ENCODE peak calls at places on chromosomes 16 and 17, in nine cellular contexts. One of them, this sample, is unnamed.

GRCh38 chr17:48149174-48150106 is 41.9 kb downstream of the SNX11 start:
- DNase-seq in T-helper 2 cell: no peak
- DNase-seq in stimulated activated CD8-positive, alpha-beta memory T cell treated with anti-CD3 and anti-CD28 coated beads, Interleukin-12 subunit alpha, Interleukin-12 subunit beta, amount 100 ng/mL, for 4 hours: no peak
- DNase-seq in heart left ventricle: no peak
- DNase-seq in AG10803: no peak
- DNase-seq in T-cell: no peak
- DNase-seq in stimulated activated naive CD4-positive, alpha-beta T cell: no peak
- DNase-seq in astrocyte of the spinal cord: no peak
- DNase-seq in GM12865: no peak
- DNase-seq in this sample: no peak

GRCh38 chr17:6505425-6506142 is 50.8 kb downstream of the PITPNM3 start:
- DNase-seq in T-helper 2 cell: no peak
- DNase-seq in GM12865: no peak
- DNase-seq in AG10803: peak
- DNase-seq in astrocyte of the spinal cord: no peak
- DNase-seq in heart left ventricle: no peak
- DNase-seq in T-cell: no peak
- DNase-seq in stimulated activated naive CD4-positive, alpha-beta T cell: no peak
- DNase-seq in stimulated activated CD8-positive, alpha-beta memory T cell treated with anti-CD3 and anti-CD28 coated beads, Interleukin-12 subunit alpha, Interleukin-12 subunit beta, amount 100 ng/mL, for 4 hours: no peak
- DNase-seq in this sample: no peak

GRCh38 chr16:82995927-82996441 is 369.2 kb downstream of the CDH13 start:
- DNase-seq in T-cell: no peak
- DNase-seq in AG10803: peak
- DNase-seq in GM12865: no peak
- DNase-seq in stimulated activated naive CD4-positive, alpha-beta T cell: no peak
- DNase-seq in astrocyte of the spinal cord: peak
- DNase-seq in stimulated activated CD8-positive, alpha-beta memory T cell treated with anti-CD3 and anti-CD28 coated beads, Interleukin-12 subunit alpha, Interleukin-12 subunit beta, amount 100 ng/mL, for 4 hours: no peak
- DNase-seq in heart left ventricle: no peak
- DNase-seq in T-helper 2 cell: peak
- DNase-seq in this sample: no peak

GRCh38 chr17:38464723-38465419 is 36.6 kb downstream of the ARHGAP23 start:
- DNase-seq in stimulated activated naive CD4-positive, alpha-beta T cell: no peak
- DNase-seq in AG10803: peak
- DNase-seq in GM12865: no peak
- DNase-seq in astrocyte of the spinal cord: peak
- DNase-seq in T-helper 2 cell: no peak
- DNase-seq in heart left ventricle: peak
- DNase-seq in stimulated activated CD8-positive, alpha-beta memory T cell treated with anti-CD3 and anti-CD28 coated beads, Interleukin-12 subunit alpha, Interleukin-12 subunit beta, amount 100 ng/mL, for 4 hours: no peak
- DNase-seq in T-cell: no peak
- DNase-seq in this sample: no peak

GRCh38 chr17:64411999-64412771 is 21.5 kb upstream of the PECAM1 start:
- DNase-seq in T-helper 2 cell: no peak
- DNase-seq in stimulated activated naive CD4-positive, alpha-beta T cell: peak
- DNase-seq in GM12865: no peak
- DNase-seq in astrocyte of the spinal cord: peak
- DNase-seq in T-cell: no peak
- DNase-seq in stimulated activated CD8-positive, alpha-beta memory T cell treated with anti-CD3 and anti-CD28 coated beads, Interleukin-12 subunit alpha, Interleukin-12 subunit beta, amount 100 ng/mL, for 4 hours: no peak
- DNase-seq in heart left ventricle: peak
- DNase-seq in AG10803: peak
- DNase-seq in this sample: no peak

GRCh38 chr17:16027708-16028584 is 28.3 kb downstream of the TTC19 start:
- DNase-seq in GM12865: peak
- DNase-seq in T-helper 2 cell: peak
- DNase-seq in stimulated activated naive CD4-positive, alpha-beta T cell: no peak
- DNase-seq in stimulated activated CD8-positive, alpha-beta memory T cell treated with anti-CD3 and anti-CD28 coated beads, Interleukin-12 subunit alpha, Interleukin-12 subunit beta, amount 100 ng/mL, for 4 hours: peak
- DNase-seq in astrocyte of the spinal cord: peak
- DNase-seq in AG10803: peak
- DNase-seq in heart left ventricle: no peak
- DNase-seq in T-cell: no peak
- DNase-seq in this sample: no peak

GRCh38 chr16:49687603-49688002 is 168.3 kb downstream of the ZNF423 start:
- DNase-seq in T-helper 2 cell: no peak
- DNase-seq in T-cell: no peak
- DNase-seq in astrocyte of the spinal cord: no peak
- DNase-seq in stimulated activated CD8-positive, alpha-beta memory T cell treated with anti-CD3 and anti-CD28 coated beads, Interleukin-12 subunit alpha, Interleukin-12 subunit beta, amount 100 ng/mL, for 4 hours: no peak
- DNase-seq in heart left ventricle: no peak
- DNase-seq in GM12865: no peak
- DNase-seq in AG10803: no peak
- DNase-seq in stimulated activated naive CD4-positive, alpha-beta T cell: no peak
- DNase-seq in this sample: no peak

GRCh38 chr16:88754912-88755744 is 29.9 kb downstream of the PIEZO1 start:
- DNase-seq in GM12865: no peak
- DNase-seq in astrocyte of the spinal cord: peak
- DNase-seq in T-cell: no peak
- DNase-seq in stimulated activated naive CD4-positive, alpha-beta T cell: no peak
- DNase-seq in heart left ventricle: no peak
- DNase-seq in stimulated activated CD8-positive, alpha-beta memory T cell treated with anti-CD3 and anti-CD28 coated beads, Interleukin-12 subunit alpha, Interleukin-12 subunit beta, amount 100 ng/mL, for 4 hours: no peak
- DNase-seq in AG10803: peak
- DNase-seq in T-helper 2 cell: peak
- DNase-seq in this sample: no peak

GRCh38 chr17:49707246-49707607 is 537 bp downstream of the SLC35B1 start:
- DNase-seq in heart left ventricle: no peak
- DNase-seq in T-cell: peak
- DNase-seq in stimulated activated naive CD4-positive, alpha-beta T cell: peak
- DNase-seq in astrocyte of the spinal cord: no peak
- DNase-seq in T-helper 2 cell: peak
- DNase-seq in stimulated activated CD8-positive, alpha-beta memory T cell treated with anti-CD3 and anti-CD28 coated beads, Interleukin-12 subunit alpha, Interleukin-12 subunit beta, amount 100 ng/mL, for 4 hours: no peak
- DNase-seq in GM12865: peak
- DNase-seq in AG10803: no peak
- DNase-seq in this sample: no peak

GRCh38 chr16:69838417-69838990 is 76.4 kb downstream of the WWP2 start:
- DNase-seq in astrocyte of the spinal cord: no peak
- DNase-seq in heart left ventricle: peak
- DNase-seq in T-cell: no peak
- DNase-seq in AG10803: no peak
- DNase-seq in GM12865: no peak
- DNase-seq in stimulated activated naive CD4-positive, alpha-beta T cell: no peak
- DNase-seq in T-helper 2 cell: no peak
- DNase-seq in stimulated activated CD8-positive, alpha-beta memory T cell treated with anti-CD3 and anti-CD28 coated beads, Interleukin-12 subunit alpha, Interleukin-12 subunit beta, amount 100 ng/mL, for 4 hours: no peak
- DNase-seq in this sample: no peak

GRCh38 chr17:44376124-44376523 is 12.5 kb upstream of the FAM171A2 start:
- DNase-seq in T-helper 2 cell: no peak
- DNase-seq in heart left ventricle: peak
- DNase-seq in astrocyte of the spinal cord: no peak
- DNase-seq in stimulated activated naive CD4-positive, alpha-beta T cell: no peak
- DNase-seq in GM12865: no peak
- DNase-seq in AG10803: no peak
- DNase-seq in stimulated activated CD8-positive, alpha-beta memory T cell treated with anti-CD3 and anti-CD28 coated beads, Interleukin-12 subunit alpha, Interleukin-12 subunit beta, amount 100 ng/mL, for 4 hours: no peak
- DNase-seq in T-cell: no peak
- DNase-seq in this sample: no peak

GRCh38 chr17:29138184-29138955 is 41.8 kb downstream of the MYO18A start:
- DNase-seq in stimulated activated naive CD4-positive, alpha-beta T cell: peak
- DNase-seq in astrocyte of the spinal cord: no peak
- DNase-seq in T-cell: no peak
- DNase-seq in T-helper 2 cell: peak
- DNase-seq in stimulated activated CD8-positive, alpha-beta memory T cell treated with anti-CD3 and anti-CD28 coated beads, Interleukin-12 subunit alpha, Interleukin-12 subunit beta, amount 100 ng/mL, for 4 hours: no peak
- DNase-seq in AG10803: no peak
- DNase-seq in GM12865: peak
- DNase-seq in heart left ventricle: no peak
- DNase-seq in this sample: no peak

GRCh38 chr16:55151901-55152300 is 172.1 kb upstream of the IRX6 start:
- DNase-seq in stimulated activated CD8-positive, alpha-beta memory T cell treated with anti-CD3 and anti-CD28 coated beads, Interleukin-12 subunit alpha, Interleukin-12 subunit beta, amount 100 ng/mL, for 4 hours: no peak
- DNase-seq in T-cell: no peak
- DNase-seq in GM12865: no peak
- DNase-seq in heart left ventricle: no peak
- DNase-seq in astrocyte of the spinal cord: no peak
- DNase-seq in T-helper 2 cell: no peak
- DNase-seq in AG10803: peak
- DNase-seq in stimulated activated naive CD4-positive, alpha-beta T cell: no peak
- DNase-seq in this sample: no peak

GRCh38 chr17:45273551-45273957 is 11.7 kb upstream of the SPATA32 start:
- DNase-seq in AG10803: no peak
- DNase-seq in stimulated activated naive CD4-positive, alpha-beta T cell: no peak
- DNase-seq in GM12865: no peak
- DNase-seq in T-cell: no peak
- DNase-seq in astrocyte of the spinal cord: no peak
- DNase-seq in heart left ventricle: no peak
- DNase-seq in T-helper 2 cell: no peak
- DNase-seq in stimulated activated CD8-positive, alpha-beta memory T cell treated with anti-CD3 and anti-CD28 coated beads, Interleukin-12 subunit alpha, Interleukin-12 subunit beta, amount 100 ng/mL, for 4 hours: no peak
- DNase-seq in this sample: no peak

GRCh38 chr16:79599256-79599836 is 1.2 kb downstream of the MAF start:
- DNase-seq in heart left ventricle: peak
- DNase-seq in stimulated activated CD8-positive, alpha-beta memory T cell treated with anti-CD3 and anti-CD28 coated beads, Interleukin-12 subunit alpha, Interleukin-12 subunit beta, amount 100 ng/mL, for 4 hours: no peak
- DNase-seq in stimulated activated naive CD4-positive, alpha-beta T cell: peak
- DNase-seq in astrocyte of the spinal cord: no peak
- DNase-seq in T-cell: no peak
- DNase-seq in T-helper 2 cell: no peak
- DNase-seq in GM12865: no peak
- DNase-seq in AG10803: no peak
- DNase-seq in this sample: peak

GRCh38 chr17:64126918-64127317 is 3.0 kb downstream of the ERN1 start:
- DNase-seq in GM12865: no peak
- DNase-seq in T-cell: no peak
- DNase-seq in T-helper 2 cell: no peak
- DNase-seq in AG10803: peak
- DNase-seq in stimulated activated naive CD4-positive, alpha-beta T cell: no peak
- DNase-seq in astrocyte of the spinal cord: no peak
- DNase-seq in heart left ventricle: no peak
- DNase-seq in stimulated activated CD8-positive, alpha-beta memory T cell treated with anti-CD3 and anti-CD28 coated beads, Interleukin-12 subunit alpha, Interleukin-12 subunit beta, amount 100 ng/mL, for 4 hours: no peak
- DNase-seq in this sample: no peak

GRCh38 chr16:71889147-71889546 is 5.2 kb upstream of the ZNF821 start:
- DNase-seq in astrocyte of the spinal cord: no peak
- DNase-seq in T-cell: no peak
- DNase-seq in AG10803: no peak
- DNase-seq in GM12865: no peak
- DNase-seq in heart left ventricle: no peak
- DNase-seq in T-helper 2 cell: no peak
- DNase-seq in stimulated activated naive CD4-positive, alpha-beta T cell: no peak
- DNase-seq in stimulated activated CD8-positive, alpha-beta memory T cell treated with anti-CD3 and anti-CD28 coated beads, Interleukin-12 subunit alpha, Interleukin-12 subunit beta, amount 100 ng/mL, for 4 hours: no peak
- DNase-seq in this sample: no peak

GRCh38 chr17:48037036-48037881 is at the start of gene COPZ2:
- DNase-seq in AG10803: peak
- DNase-seq in T-helper 2 cell: peak
- DNase-seq in T-cell: peak
- DNase-seq in stimulated activated naive CD4-positive, alpha-beta T cell: peak
- DNase-seq in heart left ventricle: peak
- DNase-seq in stimulated activated CD8-positive, alpha-beta memory T cell treated with anti-CD3 and anti-CD28 coated beads, Interleukin-12 subunit alpha, Interleukin-12 subunit beta, amount 100 ng/mL, for 4 hours: peak
- DNase-seq in astrocyte of the spinal cord: peak
- DNase-seq in GM12865: peak
- DNase-seq in this sample: peak

GRCh38 chr16:15807603-15808009 is 49.2 kb downstream of the MYH11 start:
- DNase-seq in astrocyte of the spinal cord: peak
- DNase-seq in T-helper 2 cell: no peak
- DNase-seq in heart left ventricle: peak
- DNase-seq in stimulated activated naive CD4-positive, alpha-beta T cell: no peak
- DNase-seq in T-cell: no peak
- DNase-seq in AG10803: no peak
- DNase-seq in GM12865: no peak
- DNase-seq in stimulated activated CD8-positive, alpha-beta memory T cell treated with anti-CD3 and anti-CD28 coated beads, Interleukin-12 subunit alpha, Interleukin-12 subunit beta, amount 100 ng/mL, for 4 hours: no peak
- DNase-seq in this sample: no peak

GRCh38 chr17:62091804-62092203 is 26.7 kb upstream of the MED13 start:
- DNase-seq in heart left ventricle: no peak
- DNase-seq in GM12865: peak
- DNase-seq in T-helper 2 cell: no peak
- DNase-seq in AG10803: no peak
- DNase-seq in astrocyte of the spinal cord: no peak
- DNase-seq in stimulated activated CD8-positive, alpha-beta memory T cell treated with anti-CD3 and anti-CD28 coated beads, Interleukin-12 subunit alpha, Interleukin-12 subunit beta, amount 100 ng/mL, for 4 hours: no peak
- DNase-seq in T-cell: no peak
- DNase-seq in stimulated activated naive CD4-positive, alpha-beta T cell: no peak
- DNase-seq in this sample: no peak

GRCh38 chr17:44997733-44998520 is 29.8 kb upstream of the C1QL1 start:
- DNase-seq in heart left ventricle: peak
- DNase-seq in astrocyte of the spinal cord: no peak
- DNase-seq in T-cell: no peak
- DNase-seq in stimulated activated naive CD4-positive, alpha-beta T cell: no peak
- DNase-seq in GM12865: no peak
- DNase-seq in AG10803: no peak
- DNase-seq in stimulated activated CD8-positive, alpha-beta memory T cell treated with anti-CD3 and anti-CD28 coated beads, Interleukin-12 subunit alpha, Interleukin-12 subunit beta, amount 100 ng/mL, for 4 hours: no peak
- DNase-seq in T-helper 2 cell: no peak
- DNase-seq in this sample: no peak

GRCh38 chr17:40646791-40647548 is 648 bp downstream of the SMARCE1 start:
- DNase-seq in stimulated activated CD8-positive, alpha-beta memory T cell treated with anti-CD3 and anti-CD28 coated beads, Interleukin-12 subunit alpha, Interleukin-12 subunit beta, amount 100 ng/mL, for 4 hours: no peak
- DNase-seq in GM12865: peak
- DNase-seq in stimulated activated naive CD4-positive, alpha-beta T cell: no peak
- DNase-seq in astrocyte of the spinal cord: no peak
- DNase-seq in AG10803: peak
- DNase-seq in T-cell: peak
- DNase-seq in heart left ventricle: no peak
- DNase-seq in T-helper 2 cell: peak
- DNase-seq in this sample: peak

GRCh38 chr17:51231999-51232398 is 27.9 kb downstream of the MBTD1 start:
- DNase-seq in GM12865: no peak
- DNase-seq in astrocyte of the spinal cord: no peak
- DNase-seq in stimulated activated naive CD4-positive, alpha-beta T cell: no peak
- DNase-seq in T-cell: no peak
- DNase-seq in T-helper 2 cell: no peak
- DNase-seq in stimulated activated CD8-positive, alpha-beta memory T cell treated with anti-CD3 and anti-CD28 coated beads, Interleukin-12 subunit alpha, Interleukin-12 subunit beta, amount 100 ng/mL, for 4 hours: no peak
- DNase-seq in heart left ventricle: no peak
- DNase-seq in AG10803: no peak
- DNase-seq in this sample: no peak

GRCh38 chr16:31196324-31197088 is 6.1 kb downstream of the PYCARD start:
- DNase-seq in astrocyte of the spinal cord: no peak
- DNase-seq in GM12865: no peak
- DNase-seq in T-helper 2 cell: no peak
- DNase-seq in stimulated activated CD8-positive, alpha-beta memory T cell treated with anti-CD3 and anti-CD28 coated beads, Interleukin-12 subunit alpha, Interleukin-12 subunit beta, amount 100 ng/mL, for 4 hours: no peak
- DNase-seq in AG10803: no peak
- DNase-seq in heart left ventricle: no peak
- DNase-seq in T-cell: no peak
- DNase-seq in stimulated activated naive CD4-positive, alpha-beta T cell: no peak
- DNase-seq in this sample: no peak

GRCh38 chr17:80024206-80024972 is 11.3 kb downstream of the TBC1D16 start:
- DNase-seq in stimulated activated CD8-positive, alpha-beta memory T cell treated with anti-CD3 and anti-CD28 coated beads, Interleukin-12 subunit alpha, Interleukin-12 subunit beta, amount 100 ng/mL, for 4 hours: no peak
- DNase-seq in GM12865: no peak
- DNase-seq in AG10803: peak
- DNase-seq in T-helper 2 cell: no peak
- DNase-seq in astrocyte of the spinal cord: no peak
- DNase-seq in stimulated activated naive CD4-positive, alpha-beta T cell: no peak
- DNase-seq in heart left ventricle: no peak
- DNase-seq in T-cell: no peak
- DNase-seq in this sample: no peak

GRCh38 chr16:4307215-4308037 is 8.4 kb upstream of the GLIS2 start:
- DNase-seq in astrocyte of the spinal cord: peak
- DNase-seq in AG10803: peak
- DNase-seq in heart left ventricle: peak
- DNase-seq in T-helper 2 cell: peak
- DNase-seq in stimulated activated naive CD4-positive, alpha-beta T cell: peak
- DNase-seq in GM12865: peak
- DNase-seq in stimulated activated CD8-positive, alpha-beta memory T cell treated with anti-CD3 and anti-CD28 coated beads, Interleukin-12 subunit alpha, Interleukin-12 subunit beta, amount 100 ng/mL, for 4 hours: peak
- DNase-seq in T-cell: peak
- DNase-seq in this sample: peak

GRCh38 chr16:87389245-87389644 is 2.9 kb upstream of the MAP1LC3B start:
- DNase-seq in GM12865: no peak
- DNase-seq in T-cell: no peak
- DNase-seq in heart left ventricle: no peak
- DNase-seq in AG10803: no peak
- DNase-seq in stimulated activated CD8-positive, alpha-beta memory T cell treated with anti-CD3 and anti-CD28 coated beads, Interleukin-12 subunit alpha, Interleukin-12 subunit beta, amount 100 ng/mL, for 4 hours: no peak
- DNase-seq in astrocyte of the spinal cord: no peak
- DNase-seq in T-helper 2 cell: no peak
- DNase-seq in stimulated activated naive CD4-positive, alpha-beta T cell: no peak
- DNase-seq in this sample: no peak

GRCh38 chr17:41811549-41812175 is at the start of gene P3H4:
- DNase-seq in AG10803: peak
- DNase-seq in heart left ventricle: peak
- DNase-seq in astrocyte of the spinal cord: peak
- DNase-seq in stimulated activated naive CD4-positive, alpha-beta T cell: peak
- DNase-seq in T-helper 2 cell: peak
- DNase-seq in GM12865: peak
- DNase-seq in stimulated activated CD8-positive, alpha-beta memory T cell treated with anti-CD3 and anti-CD28 coated beads, Interleukin-12 subunit alpha, Interleukin-12 subunit beta, amount 100 ng/mL, for 4 hours: peak
- DNase-seq in T-cell: peak
- DNase-seq in this sample: peak

This sample was measured in T-helper 17 cell.